ENCODE peak calls at places on chromosomes 2 and 18, in five cellular contexts. V is body of pancreas, E is Calu3, J is MM.1S, O is tibial nerve. Y is an unnamed sample.

GRCh38 chr2:170848587-170848986 is 31.9 kb downstream of the GAD1 start:
- DNase-seq in E (no peak), J (no peak), V (no peak), O (no peak), Y (no peak)

GRCh38 chr2:37871453-37872191 is 53.5 kb upstream of the RMDN2 start:
- DNase-seq in J (no peak), E (no peak), O (no peak), V (no peak), Y (no peak)

GRCh38 chr2:238141541-238142318 is 3.3 kb downstream of the KLHL30 start:
- DNase-seq in V (peak; percentile 39), O (no peak), J (no peak), E (peak; percentile 91), Y (peak; percentile 73)

GRCh38 chr2:67260348-67261277 is 136.5 kb upstream of the ETAA1 start:
- DNase-seq in V (peak; percentile 10), E (no peak), J (no peak), O (peak; percentile 47), Y (no peak)

GRCh38 chr2:169464508-169465386 is 14.5 kb upstream of the BBS5 start:
- DNase-seq in O (no peak), E (no peak), J (no peak), V (no peak), Y (no peak)

GRCh38 chr18:46009158-46009866 is 42.2 kb upstream of the EPG5 start:
- DNase-seq in E (no peak), O (no peak), J (no peak), V (no peak), Y (peak; percentile 75)

GRCh38 chr2:26185954-26186353 is 13.1 kb downstream of the GAREM2 start:
- DNase-seq in J (no peak), O (no peak), V (no peak), E (no peak), Y (no peak)

GRCh38 chr2:28009732-28010131 is 119.2 kb downstream of the BABAM2 start:
- DNase-seq in J (no peak), E (no peak), O (no peak), V (peak; percentile 48), Y (no peak)

GRCh38 chr18:11119962-11120361 is 29.4 kb downstream of the PIEZO2 start:
- DNase-seq in V (no peak), E (no peak), O (no peak), J (no peak), Y (no peak)

GRCh38 chr2:102366406-102367112 is 11.0 kb downstream of the IL18R1 start:
- DNase-seq in E (no peak), O (no peak), V (no peak), J (no peak), Y (no peak)

GRCh38 chr2:70657246-70657645 is 103.6 kb upstream of the TGFA start:
- DNase-seq in J (no peak), E (no peak), O (no peak), V (no peak), Y (no peak)

GRCh38 chr2:240319221-240319854 is 116.1 kb upstream of the GPC1 start:
- DNase-seq in E (no peak), V (no peak), J (no peak), O (no peak), Y (no peak)

GRCh38 chr2:177772529-177772928 is 300.0 kb downstream of the PDE11A start:
- DNase-seq in V (no peak), J (peak; percentile 57), E (peak; percentile 22), O (peak; percentile 52), Y (peak; percentile 25)

GRCh38 chr2:213932-214693 is 49.7 kb downstream of the SH3YL1 start:
- DNase-seq in O (no peak), V (peak; percentile 26), E (no peak), J (no peak), Y (no peak)

GRCh38 chr18:36464126-36464651 is 166.7 kb downstream of the FHOD3 start:
- DNase-seq in V (no peak), E (no peak), J (no peak), O (no peak), Y (no peak)

GRCh38 chr2:23706613-23707078 is 220.3 kb downstream of the ATAD2B start:
- DNase-seq in O (peak; percentile 2), J (no peak), V (no peak), E (no peak), Y (no peak)

GRCh38 chr18:34707670-34708069 is 2.4 kb upstream of the DTNA start:
- DNase-seq in V (peak; percentile 50), O (peak; percentile 65), E (peak; percentile 67), J (no peak), Y (no peak)

GRCh38 chr2:231052494-231053451 is 3.9 kb upstream of the PSMD1 start:
- DNase-seq in J (peak; percentile 86), E (peak; percentile 84), O (peak; percentile 66), V (peak; percentile 86), Y (peak; percentile 77)

GRCh38 chr2:28389399-28390240 is 3.0 kb upstream of the FOSL2 start:
- DNase-seq in J (no peak), O (no peak), V (no peak), E (peak; percentile 68), Y (no peak)

GRCh38 chr2:4528773-4529172 is 825.4 kb downstream of the DCDC2C start:
- DNase-seq in J (no peak), O (no peak), V (no peak), E (no peak), Y (peak; percentile 2)

GRCh38 chr2:18490901-18491300 is 69.6 kb downstream of the RDH14 start:
- DNase-seq in V (no peak), J (no peak), O (no peak), E (no peak), Y (no peak)

GRCh38 chr2:62221141-62221540 is 25.2 kb downstream of the B3GNT2 start:
- DNase-seq in V (no peak), E (no peak), J (no peak), O (no peak), Y (no peak)

GRCh38 chr18:48053881-48054586 is 123.6 kb upstream of the SMAD2 start:
- DNase-seq in E (no peak), J (no peak), V (no peak), O (no peak), Y (no peak)

GRCh38 chr2:44126106-44126797 is 42.4 kb upstream of the PPM1B start:
- DNase-seq in V (no peak), E (no peak), O (no peak), J (no peak), Y (no peak)

GRCh38 chr2:27370816-27371620 is 602 bp downstream of the SNX17 start:
- DNase-seq in O (no peak), J (peak; percentile 46), E (peak; percentile 32), V (no peak), Y (peak; percentile 89)

GRCh38 chr2:17543848-17544645 is 3.6 kb downstream of the VSNL1 start:
- DNase-seq in O (no peak), V (no peak), J (no peak), E (no peak), Y (no peak)

GRCh38 chr18:70046796-70047195 is 99.1 kb upstream of the CD226 start:
- DNase-seq in O (no peak), J (no peak), V (no peak), E (no peak), Y (no peak)

GRCh38 chr18:12307871-12308385 is at the start of gene TUBB6:
- DNase-seq in E (peak; percentile 56), J (no peak), O (peak; percentile 49), V (peak; percentile 65), Y (no peak)

GRCh38 chr18:74368901-74369705 is 53.5 kb downstream of the C18orf63 start:
- DNase-seq in O (peak; percentile 26), V (peak; percentile 31), J (no peak), E (peak; percentile 26), Y (no peak)

GRCh38 chr2:96151595-96152300 is 6.5 kb upstream of the DUSP2 start:
- DNase-seq in J (no peak), E (no peak), V (no peak), O (no peak), Y (no peak)

GRCh38 chr2:80303825-80304521 is 579 bp downstream of the LRRTM1 start:
- DNase-seq in E (no peak), O (no peak), J (no peak), V (no peak), Y (no peak)

GRCh38 chr18:75253784-75254183 is 43.2 kb downstream of the TSHZ1 start:
- DNase-seq in O (no peak), E (no peak), J (no peak), V (no peak), Y (no peak)

GRCh38 chr2:205032093-205032551 is 486.8 kb downstream of the PARD3B start:
- DNase-seq in E (no peak), O (no peak), J (no peak), V (no peak), Y (no peak)

DNA sequence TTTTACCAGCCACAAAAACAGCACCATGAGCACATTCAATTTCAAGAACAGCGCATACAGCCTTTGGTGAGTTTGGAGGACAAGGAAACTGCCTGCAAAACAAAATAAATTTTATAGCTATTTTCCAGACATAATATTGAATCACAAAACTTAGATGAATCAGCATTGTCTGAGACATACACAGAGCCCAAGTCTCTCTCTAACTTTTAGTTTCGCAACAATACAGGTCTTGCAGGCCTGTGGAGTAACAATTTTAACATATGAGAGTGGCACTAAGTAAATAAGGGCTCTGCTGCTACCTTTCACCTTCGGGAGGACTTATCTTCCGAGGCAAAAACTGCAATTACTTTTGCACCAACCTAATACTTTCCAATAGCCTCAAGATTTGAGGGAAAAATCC is 56.1 kb upstream of the PEX13 start:
- DNase-seq in O (no peak), J (no peak), V (no peak), E (peak; percentile 27), Y (peak; percentile 45)
- TF ChIP-seq CTCF in O (no peak), J (no peak), V (no peak), E (no peak), Y (no peak)

DNA sequence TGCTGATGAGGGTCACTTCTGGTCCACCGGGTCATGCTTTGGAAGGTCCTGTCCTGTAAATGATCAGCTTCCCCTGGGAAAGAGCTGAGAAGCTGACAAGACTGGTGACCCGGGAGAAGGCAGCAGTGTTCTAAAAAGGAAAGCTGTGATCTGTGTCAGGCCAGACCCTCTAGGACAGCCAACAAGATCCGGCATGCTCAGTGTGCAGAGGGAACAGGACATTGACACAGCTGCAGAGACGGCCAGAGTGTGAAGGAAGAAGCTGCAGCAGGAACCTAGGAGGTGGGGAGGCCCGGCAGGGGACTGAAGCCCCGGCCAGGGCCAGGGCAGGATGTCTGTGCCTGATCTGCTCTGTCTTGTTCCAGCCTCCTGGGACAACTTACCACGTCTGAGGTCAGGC is 372.7 kb upstream of the ID2 start:
- DNase-seq in V (no peak), O (no peak), E (no peak), J (no peak), Y (no peak)
- TF ChIP-seq CTCF in V (no peak), O (no peak), E (no peak), J (no peak), Y (no peak)

GRCh38 chr2:30463535-30463934 is 16.5 kb downstream of the LCLAT1 start:
- DNase-seq in J (no peak), O (no peak), V (no peak), E (no peak), Y (no peak)
- TF ChIP-seq CTCF in J (no peak), O (no peak), V (no peak), E (no peak), Y (no peak)

GRCh38 chr2:127639111-127639474 is 6.9 kb upstream of the GPR17 start:
- DNase-seq in E (no peak), O (no peak), J (no peak), V (no peak), Y (no peak)

GRCh38 chr2:127638361-127639110 is 7.4 kb upstream of the GPR17 start:
- DNase-seq in O (no peak), J (no peak), E (no peak), V (no peak), Y (no peak)

GRCh38 chr2:127641133-127641532 is 4.8 kb upstream of the GPR17 start:
- DNase-seq in O (no peak), E (no peak), V (no peak), J (no peak), Y (no peak)

GRCh38 chr2:127641846-127642510 is 4.0 kb upstream of the GPR17 start:
- DNase-seq in E (no peak), O (no peak), J (no peak), V (no peak), Y (no peak)

GRCh38 chr2:127640082-127641072 is 5.6 kb upstream of the GPR17 start:
- DNase-seq in J (no peak), O (no peak), E (no peak), V (no peak), Y (no peak)
- TF ChIP-seq CTCF in J (peak; percentile 9), O (no peak), E (no peak), V (no peak), Y (no peak)